ENCODE peak calls at places on chromosomes 5 and 9, in eight cellular contexts. One of them, this sample, is unnamed.
A peak's percentile ranks its signal among the peaks of the same experiment; 100 is the strongest.

GRCh38 chr9:134655591-134656333 is 14.2 kb downstream of the COL5A1 start:
- DNase-seq in trophoblast cell: no peak
- DNase-seq in adipocyte: no peak
- DNase-seq in Karpas-422: no peak
- DNase-seq in astrocyte: no peak
- DNase-seq in neural progenitor cell: no peak
- DNase-seq in MM.1S: no peak
- DNase-seq in GM23248: no peak
- DNase-seq in this sample: peak; percentile 70

GRCh38 chr5:179192185-179192890 is 132.2 kb downstream of the ZNF354C start:
- DNase-seq in GM23248: no peak
- DNase-seq in Karpas-422: no peak
- DNase-seq in adipocyte: no peak
- DNase-seq in neural progenitor cell: no peak
- DNase-seq in trophoblast cell: no peak
- DNase-seq in MM.1S: no peak
- DNase-seq in astrocyte: no peak
- DNase-seq in this sample: no peak

GRCh38 chr5:67301285-67301904 is 104.8 kb upstream of the CD180 start:
- DNase-seq in neural progenitor cell: no peak
- DNase-seq in adipocyte: peak; percentile 87
- DNase-seq in astrocyte: peak; percentile 92
- DNase-seq in trophoblast cell: peak; percentile 86
- DNase-seq in GM23248: peak; percentile 95
- DNase-seq in MM.1S: no peak
- DNase-seq in Karpas-422: no peak
- DNase-seq in this sample: no peak

GRCh38 chr5:24477958-24478357 is 166.8 kb downstream of the CDH10 start:
- DNase-seq in Karpas-422: no peak
- DNase-seq in neural progenitor cell: no peak
- DNase-seq in GM23248: no peak
- DNase-seq in adipocyte: no peak
- DNase-seq in trophoblast cell: no peak
- DNase-seq in MM.1S: no peak
- DNase-seq in astrocyte: no peak
- DNase-seq in this sample: no peak

GRCh38 chr5:88925692-88926490 is 42.9 kb upstream of the MEF2C start:
- DNase-seq in Karpas-422: no peak
- DNase-seq in astrocyte: peak; percentile 30
- DNase-seq in neural progenitor cell: no peak
- DNase-seq in trophoblast cell: no peak
- DNase-seq in GM23248: peak; percentile 59
- DNase-seq in MM.1S: no peak
- DNase-seq in adipocyte: peak; percentile 13
- DNase-seq in this sample: no peak

GRCh38 chr5:63963080-63963735 is 963 bp upstream of the HTR1A start:
- DNase-seq in astrocyte: peak; percentile 39
- DNase-seq in MM.1S: peak; percentile 78
- DNase-seq in adipocyte: peak; percentile 77
- DNase-seq in GM23248: peak; percentile 88
- DNase-seq in neural progenitor cell: peak; percentile 95
- DNase-seq in trophoblast cell: peak; percentile 80
- DNase-seq in Karpas-422: peak; percentile 86
- DNase-seq in this sample: peak; percentile 89

GRCh38 chr9:38208206-38208901 is 139.3 kb upstream of the SHB start:
- DNase-seq in adipocyte: no peak
- DNase-seq in trophoblast cell: peak; percentile 5
- DNase-seq in neural progenitor cell: peak; percentile 51
- DNase-seq in astrocyte: no peak
- DNase-seq in Karpas-422: no peak
- DNase-seq in MM.1S: no peak
- DNase-seq in GM23248: no peak
- DNase-seq in this sample: no peak

GRCh38 chr5:95283022-95283615 is 1.8 kb downstream of the MCTP1 start:
- DNase-seq in adipocyte: no peak
- DNase-seq in astrocyte: no peak
- DNase-seq in neural progenitor cell: peak; percentile 23
- DNase-seq in MM.1S: no peak
- DNase-seq in Karpas-422: no peak
- DNase-seq in trophoblast cell: no peak
- DNase-seq in GM23248: no peak
- DNase-seq in this sample: peak; percentile 61

GRCh38 chr9:14294659-14295058 is 19.3 kb downstream of the NFIB start:
- DNase-seq in trophoblast cell: no peak
- DNase-seq in MM.1S: no peak
- DNase-seq in neural progenitor cell: no peak
- DNase-seq in Karpas-422: no peak
- DNase-seq in GM23248: no peak
- DNase-seq in adipocyte: no peak
- DNase-seq in astrocyte: no peak
- DNase-seq in this sample: no peak
- H3K9ac ChIP-seq in trophoblast cell: no peak overlapping the region
- H3K9ac ChIP-seq in MM.1S: no peak overlapping the region
- H3K9ac ChIP-seq in neural progenitor cell: no peak overlapping the region
- H3K9ac ChIP-seq in Karpas-422: no peak overlapping the region
- H3K9ac ChIP-seq in GM23248: no peak overlapping the region
- H3K9ac ChIP-seq in adipocyte: no peak overlapping the region
- H3K9ac ChIP-seq in astrocyte: no peak overlapping the region
- H3K9ac ChIP-seq in this sample: no peak overlapping the region

DNA sequence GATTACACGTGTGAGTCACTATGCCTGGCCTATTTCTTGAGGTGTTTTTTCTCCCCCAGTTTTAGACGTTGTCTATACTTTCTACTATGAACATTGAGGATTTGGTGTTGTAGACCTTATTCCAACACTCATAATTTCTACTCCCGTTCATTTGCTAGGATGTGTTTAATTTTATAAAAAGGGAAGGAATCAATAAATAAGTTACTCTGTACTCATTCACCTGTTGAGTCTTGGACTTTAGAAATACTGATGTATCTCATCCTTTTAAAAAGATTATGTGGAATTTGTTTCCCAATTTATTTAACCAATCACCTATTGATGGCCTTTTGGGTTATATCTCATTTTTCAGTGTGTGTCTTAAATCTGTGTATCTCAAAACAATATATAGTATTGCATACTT is 3.2 kb downstream of the CDK7 start:
- DNase-seq in adipocyte: no peak
- DNase-seq in trophoblast cell: no peak
- DNase-seq in Karpas-422: no peak
- DNase-seq in GM23248: no peak
- DNase-seq in MM.1S: no peak
- DNase-seq in neural progenitor cell: no peak
- DNase-seq in astrocyte: no peak
- DNase-seq in this sample: no peak
- H3K9ac ChIP-seq in adipocyte: no peak overlapping the region
- H3K9ac ChIP-seq in trophoblast cell: no peak overlapping the region
- H3K9ac ChIP-seq in Karpas-422: no peak overlapping the region
- H3K9ac ChIP-seq in GM23248: no peak overlapping the region
- H3K9ac ChIP-seq in MM.1S: no peak overlapping the region
- H3K9ac ChIP-seq in neural progenitor cell: no peak overlapping the region
- H3K9ac ChIP-seq in astrocyte: no peak overlapping the region
- H3K9ac ChIP-seq in this sample: no peak overlapping the region

DNA sequence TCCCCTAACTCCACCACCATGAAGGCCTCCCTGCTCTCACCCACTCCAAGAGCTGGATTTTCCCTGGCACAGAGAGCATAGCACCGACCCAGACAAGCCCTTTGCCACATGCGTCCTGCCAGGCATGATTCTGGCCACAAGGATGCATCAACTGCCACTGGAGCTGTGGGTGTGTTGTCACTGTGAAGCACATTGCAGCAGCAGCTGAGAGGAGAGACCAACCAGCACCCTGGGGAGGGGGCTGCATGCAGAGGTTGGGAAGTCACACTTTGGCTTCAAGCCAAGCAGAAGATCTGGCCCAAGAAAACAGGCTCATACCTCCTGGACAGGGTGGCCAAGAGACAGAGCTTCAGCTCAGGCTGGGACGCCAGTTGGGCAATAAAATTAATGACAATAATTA is 22.6 kb upstream of the PTGES start:
- DNase-seq in Karpas-422: no peak
- DNase-seq in MM.1S: no peak
- DNase-seq in neural progenitor cell: no peak
- DNase-seq in trophoblast cell: no peak
- DNase-seq in adipocyte: no peak
- DNase-seq in astrocyte: no peak
- DNase-seq in GM23248: peak; percentile 16
- DNase-seq in this sample: no peak
- H3K9ac ChIP-seq in Karpas-422: no peak overlapping the region
- H3K9ac ChIP-seq in MM.1S: no peak overlapping the region
- H3K9ac ChIP-seq in neural progenitor cell: no peak overlapping the region
- H3K9ac ChIP-seq in trophoblast cell: no peak overlapping the region
- H3K9ac ChIP-seq in adipocyte: no peak overlapping the region
- H3K9ac ChIP-seq in astrocyte: no peak overlapping the region
- H3K9ac ChIP-seq in GM23248: no peak overlapping the region
- H3K9ac ChIP-seq in this sample: no peak overlapping the region

GRCh38 chr5:143920772-143921171 is 108.8 kb downstream of the HMHB1 start:
- DNase-seq in neural progenitor cell: no peak
- DNase-seq in trophoblast cell: no peak
- DNase-seq in adipocyte: no peak
- DNase-seq in MM.1S: no peak
- DNase-seq in astrocyte: peak; percentile 56
- DNase-seq in Karpas-422: no peak
- DNase-seq in GM23248: peak; percentile 68
- DNase-seq in this sample: no peak
- H3K9ac ChIP-seq in neural progenitor cell: no peak overlapping the region
- H3K9ac ChIP-seq in trophoblast cell: no peak overlapping the region
- H3K9ac ChIP-seq in adipocyte: peak overlapping the region; percentile 70
- H3K9ac ChIP-seq in MM.1S: no peak overlapping the region
- H3K9ac ChIP-seq in astrocyte: no peak overlapping the region
- H3K9ac ChIP-seq in Karpas-422: no peak overlapping the region
- H3K9ac ChIP-seq in GM23248: peak overlapping the region; percentile 16
- H3K9ac ChIP-seq in this sample: no peak overlapping the region

GRCh38 chr5:147407094-147407681 is 102.7 kb downstream of the DPYSL3 start:
- DNase-seq in neural progenitor cell: no peak
- DNase-seq in adipocyte: no peak
- DNase-seq in trophoblast cell: peak; percentile 64
- DNase-seq in astrocyte: peak; percentile 91
- DNase-seq in GM23248: peak; percentile 15
- DNase-seq in MM.1S: no peak
- DNase-seq in Karpas-422: no peak
- DNase-seq in this sample: no peak

GRCh38 chr5:147406636-147407035 is 103.2 kb downstream of the DPYSL3 start:
- DNase-seq in trophoblast cell: no peak
- DNase-seq in GM23248: peak; percentile 48
- DNase-seq in adipocyte: no peak
- DNase-seq in neural progenitor cell: no peak
- DNase-seq in MM.1S: no peak
- DNase-seq in Karpas-422: no peak
- DNase-seq in astrocyte: no peak
- DNase-seq in this sample: no peak

GRCh38 chr5:147403659-147404640 is 105.9 kb downstream of the DPYSL3 start:
- DNase-seq in MM.1S: peak; percentile 91
- DNase-seq in GM23248: peak; percentile 98
- DNase-seq in adipocyte: peak; percentile 93
- DNase-seq in Karpas-422: no peak
- DNase-seq in neural progenitor cell: no peak
- DNase-seq in trophoblast cell: peak; percentile 61
- DNase-seq in astrocyte: peak; percentile 100
- DNase-seq in this sample: no peak

GRCh38 chr5:147400836-147401235 is 109.0 kb downstream of the DPYSL3 start:
- DNase-seq in GM23248: peak; percentile 60
- DNase-seq in adipocyte: no peak
- DNase-seq in Karpas-422: no peak
- DNase-seq in trophoblast cell: no peak
- DNase-seq in neural progenitor cell: no peak
- DNase-seq in astrocyte: no peak
- DNase-seq in MM.1S: no peak
- DNase-seq in this sample: no peak

GRCh38 chr5:147404706-147405105 is 105.2 kb downstream of the DPYSL3 start:
- DNase-seq in astrocyte: no peak
- DNase-seq in GM23248: peak; percentile 40
- DNase-seq in MM.1S: peak; percentile 31
- DNase-seq in neural progenitor cell: no peak
- DNase-seq in trophoblast cell: no peak
- DNase-seq in Karpas-422: no peak
- DNase-seq in adipocyte: no peak
- DNase-seq in this sample: no peak
- H3K9ac ChIP-seq in astrocyte: peak overlapping the region; percentile 85
- H3K9ac ChIP-seq in GM23248: peak overlapping the region; percentile 95
- H3K9ac ChIP-seq in MM.1S: peak overlapping the region; percentile 47
- H3K9ac ChIP-seq in neural progenitor cell: no peak overlapping the region
- H3K9ac ChIP-seq in trophoblast cell: no peak overlapping the region
- H3K9ac ChIP-seq in Karpas-422: no peak overlapping the region
- H3K9ac ChIP-seq in adipocyte: peak overlapping the region; percentile 81
- H3K9ac ChIP-seq in this sample: no peak overlapping the region

GRCh38 chr9:94773655-94774054 is 47.2 kb downstream of the AOPEP start:
- DNase-seq in MM.1S: no peak
- DNase-seq in astrocyte: no peak
- DNase-seq in adipocyte: no peak
- DNase-seq in Karpas-422: no peak
- DNase-seq in neural progenitor cell: no peak
- DNase-seq in trophoblast cell: no peak
- DNase-seq in GM23248: no peak
- DNase-seq in this sample: no peak
- H3K9ac ChIP-seq in MM.1S: no peak overlapping the region
- H3K9ac ChIP-seq in astrocyte: no peak overlapping the region
- H3K9ac ChIP-seq in adipocyte: no peak overlapping the region
- H3K9ac ChIP-seq in Karpas-422: no peak overlapping the region
- H3K9ac ChIP-seq in neural progenitor cell: no peak overlapping the region
- H3K9ac ChIP-seq in trophoblast cell: no peak overlapping the region
- H3K9ac ChIP-seq in GM23248: no peak overlapping the region
- H3K9ac ChIP-seq in this sample: no peak overlapping the region

GRCh38 chr9:116928283-116928682 is 241.2 kb downstream of the TRIM32 start:
- DNase-seq in neural progenitor cell: no peak
- DNase-seq in GM23248: no peak
- DNase-seq in adipocyte: no peak
- DNase-seq in trophoblast cell: no peak
- DNase-seq in astrocyte: no peak
- DNase-seq in MM.1S: no peak
- DNase-seq in Karpas-422: no peak
- DNase-seq in this sample: no peak

GRCh38 chr9:116924462-116925110 is 237.5 kb downstream of the TRIM32 start:
- DNase-seq in astrocyte: no peak
- DNase-seq in neural progenitor cell: no peak
- DNase-seq in adipocyte: no peak
- DNase-seq in MM.1S: no peak
- DNase-seq in trophoblast cell: no peak
- DNase-seq in GM23248: no peak
- DNase-seq in Karpas-422: no peak
- DNase-seq in this sample: no peak

GRCh38 chr9:116933251-116933650 is 246.1 kb downstream of the TRIM32 start:
- DNase-seq in trophoblast cell: no peak
- DNase-seq in neural progenitor cell: no peak
- DNase-seq in adipocyte: no peak
- DNase-seq in astrocyte: no peak
- DNase-seq in MM.1S: no peak
- DNase-seq in Karpas-422: no peak
- DNase-seq in GM23248: no peak
- DNase-seq in this sample: peak; percentile 34

DNA sequence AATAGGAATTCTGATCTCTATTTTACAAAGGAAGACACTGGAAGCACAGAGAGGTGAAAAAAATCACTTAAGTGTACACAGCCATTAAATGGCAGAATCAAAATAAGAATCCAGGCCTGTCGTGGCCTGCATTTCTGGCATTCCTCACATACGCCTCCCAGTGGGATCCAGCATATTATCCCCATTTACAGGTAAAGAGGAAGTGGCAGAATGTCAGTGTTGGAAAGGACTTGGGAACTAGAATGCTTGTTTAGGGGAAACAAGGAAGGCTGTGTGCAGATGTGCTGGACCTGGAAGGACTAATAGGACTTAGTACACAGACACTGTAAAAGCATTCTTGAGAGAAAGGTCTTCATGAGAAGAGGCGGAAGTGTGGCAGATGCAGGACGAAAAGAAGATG is 241.8 kb downstream of the TRIM32 start:
- DNase-seq in neural progenitor cell: peak; percentile 38
- DNase-seq in adipocyte: no peak
- DNase-seq in astrocyte: no peak
- DNase-seq in GM23248: no peak
- DNase-seq in MM.1S: no peak
- DNase-seq in Karpas-422: no peak
- DNase-seq in trophoblast cell: no peak
- DNase-seq in this sample: peak; percentile 84
- H3K9ac ChIP-seq in neural progenitor cell: no peak overlapping the region
- H3K9ac ChIP-seq in adipocyte: no peak overlapping the region
- H3K9ac ChIP-seq in astrocyte: no peak overlapping the region
- H3K9ac ChIP-seq in GM23248: no peak overlapping the region
- H3K9ac ChIP-seq in MM.1S: no peak overlapping the region
- H3K9ac ChIP-seq in Karpas-422: no peak overlapping the region
- H3K9ac ChIP-seq in trophoblast cell: no peak overlapping the region
- H3K9ac ChIP-seq in this sample: no peak overlapping the region